ENCODE peak calls at places on chromosome 16, in nine cellular contexts. U, F, N, R, L, M, B, V and T are unnamed samples.

GRCh38 chr16:9177861-9178260 is 86.4 kb downstream of the HAPSTR1 start:
- DNase-seq in L (no peak), B (no peak), M (no peak), F (no peak), N (no peak), R (no peak), U (no peak), V (no peak), T (no peak)

GRCh38 chr16:14278749-14279148 is 207.6 kb downstream of the MRTFB start:
- DNase-seq in F (no peak), R (no peak), U (no peak), M (no peak), L (no peak), V (no peak), B (no peak), N (no peak), T (no peak)

GRCh38 chr16:19114359-19115147 is 789 bp downstream of the ITPRIPL2 start:
- DNase-seq in L (no peak), U (peak; percentile 46), F (peak; percentile 85), V (no peak), R (no peak), N (no peak), B (no peak), M (no peak), T (no peak)

GRCh38 chr16:89485701-89486246 is 4.6 kb downstream of the ANKRD11 start:
- DNase-seq in U (no peak), N (no peak), R (no peak), M (no peak), L (no peak), F (no peak), B (no peak), V (no peak), T (no peak)

GRCh38 chr16:24977673-24978065 is 37.5 kb downstream of the ARHGAP17 start:
- DNase-seq in U (no peak), L (no peak), R (no peak), V (no peak), B (no peak), F (no peak), N (peak; percentile 52), M (no peak), T (no peak)

GRCh38 chr16:88479795-88480760 is 27.0 kb downstream of the ZFPM1 start:
- DNase-seq in F (no peak), R (peak; percentile 68), L (no peak), B (no peak), U (no peak), M (no peak), V (no peak), N (no peak), T (no peak)

GRCh38 chr16:89410794-89411309 is 79.5 kb downstream of the ANKRD11 start:
- DNase-seq in M (no peak), L (no peak), U (peak; percentile 72), B (no peak), N (peak; percentile 84), R (peak; percentile 47), V (peak; percentile 22), F (peak; percentile 83), T (peak; percentile 31)

GRCh38 chr16:82169861-82170845 is at the start of gene MPHOSPH6:
- DNase-seq in M (peak; percentile 70), U (peak; percentile 97), N (peak; percentile 77), F (peak; percentile 96), L (peak; percentile 86), R (peak; percentile 93), V (peak; percentile 89), B (peak; percentile 57), T (peak; percentile 81)

GRCh38 chr16:1961651-1962067 is 2.3 kb downstream of the NDUFB10 start:
- DNase-seq in F (no peak), R (no peak), U (no peak), B (no peak), L (no peak), M (no peak), N (no peak), V (no peak), T (no peak)